ENCODE peak calls at places on chromosomes 12 and 14, in ten cellular contexts. One of them, this sample, is unnamed.
A peak's percentile ranks its signal among the peaks of the same experiment; 100 is the strongest.

GRCh38 chr14:90700928-90701776 is 115.1 kb downstream of the TTC7B start:
- DNase-seq in aorta: no peak
- DNase-seq in cardiac muscle cell: no peak
- DNase-seq in mammary epithelial cell: no peak
- DNase-seq in effector memory CD8-positive, alpha-beta T cell: no peak
- DNase-seq in 8988T: no peak
- DNase-seq in NB4: peak; percentile 44
- DNase-seq in ELF-1: no peak
- DNase-seq in effector CD4-positive, alpha-beta T cell: no peak
- DNase-seq in upper lobe of right lung: no peak
- DNase-seq in this sample: no peak

GRCh38 chr12:95742586-95742985 is 48.0 kb downstream of the NTN4 start:
- DNase-seq in NB4: no peak
- DNase-seq in upper lobe of right lung: no peak
- DNase-seq in aorta: no peak
- DNase-seq in mammary epithelial cell: no peak
- DNase-seq in effector memory CD8-positive, alpha-beta T cell: no peak
- DNase-seq in cardiac muscle cell: no peak
- DNase-seq in effector CD4-positive, alpha-beta T cell: no peak
- DNase-seq in 8988T: no peak
- DNase-seq in ELF-1: no peak
- DNase-seq in this sample: no peak

GRCh38 chr14:100296106-100296651 is 10.1 kb downstream of the SLC25A29 start:
- DNase-seq in NB4: peak; percentile 80
- DNase-seq in ELF-1: no peak
- DNase-seq in aorta: peak; percentile 27
- DNase-seq in effector memory CD8-positive, alpha-beta T cell: no peak
- DNase-seq in 8988T: peak; percentile 18
- DNase-seq in upper lobe of right lung: peak; percentile 50
- DNase-seq in effector CD4-positive, alpha-beta T cell: no peak
- DNase-seq in mammary epithelial cell: no peak
- DNase-seq in cardiac muscle cell: no peak
- DNase-seq in this sample: peak; percentile 56

GRCh38 chr14:74951443-74952194 is 3.8 kb downstream of the PGF start:
- DNase-seq in effector memory CD8-positive, alpha-beta T cell: no peak
- DNase-seq in ELF-1: no peak
- DNase-seq in effector CD4-positive, alpha-beta T cell: no peak
- DNase-seq in aorta: peak; percentile 62
- DNase-seq in cardiac muscle cell: no peak
- DNase-seq in mammary epithelial cell: no peak
- DNase-seq in upper lobe of right lung: no peak
- DNase-seq in NB4: no peak
- DNase-seq in 8988T: no peak
- DNase-seq in this sample: no peak

GRCh38 chr14:22560638-22561365 is 28.2 kb downstream of the DAD1 start:
- DNase-seq in NB4: peak; percentile 79
- DNase-seq in 8988T: no peak
- DNase-seq in upper lobe of right lung: no peak
- DNase-seq in ELF-1: no peak
- DNase-seq in effector CD4-positive, alpha-beta T cell: no peak
- DNase-seq in cardiac muscle cell: no peak
- DNase-seq in mammary epithelial cell: no peak
- DNase-seq in aorta: no peak
- DNase-seq in effector memory CD8-positive, alpha-beta T cell: no peak
- DNase-seq in this sample: no peak

GRCh38 chr12:65540140-65540539 is 261.7 kb downstream of the MSRB3 start:
- DNase-seq in ELF-1: no peak
- DNase-seq in 8988T: no peak
- DNase-seq in NB4: no peak
- DNase-seq in mammary epithelial cell: no peak
- DNase-seq in effector memory CD8-positive, alpha-beta T cell: no peak
- DNase-seq in aorta: no peak
- DNase-seq in upper lobe of right lung: no peak
- DNase-seq in cardiac muscle cell: no peak
- DNase-seq in effector CD4-positive, alpha-beta T cell: no peak
- DNase-seq in this sample: no peak

GRCh38 chr12:12019881-12020280 is 50.9 kb upstream of the BCL2L14 start:
- DNase-seq in upper lobe of right lung: no peak
- DNase-seq in cardiac muscle cell: no peak
- DNase-seq in effector memory CD8-positive, alpha-beta T cell: no peak
- DNase-seq in 8988T: no peak
- DNase-seq in aorta: no peak
- DNase-seq in NB4: no peak
- DNase-seq in ELF-1: no peak
- DNase-seq in effector CD4-positive, alpha-beta T cell: no peak
- DNase-seq in mammary epithelial cell: no peak
- DNase-seq in this sample: no peak

GRCh38 chr14:92449404-92449975 is 64.1 kb upstream of the RIN3 start:
- DNase-seq in aorta: no peak
- DNase-seq in cardiac muscle cell: no peak
- DNase-seq in ELF-1: no peak
- DNase-seq in mammary epithelial cell: no peak
- DNase-seq in NB4: no peak
- DNase-seq in effector memory CD8-positive, alpha-beta T cell: no peak
- DNase-seq in effector CD4-positive, alpha-beta T cell: no peak
- DNase-seq in upper lobe of right lung: no peak
- DNase-seq in 8988T: no peak
- DNase-seq in this sample: no peak